ENCODE peak calls at places on chromosomes 12 and 14, in seven cellular contexts. One of them, this sample, is unnamed.

GRCh38 chr12:102990419-102990818 is 32.9 kb downstream of the ASCL1 start:
- DNase-seq in H1: no peak
- DNase-seq in H9: peak
- DNase-seq in mesenchymal stem cell: no peak
- DNase-seq in mesendoderm: peak
- DNase-seq in IMR-90: no peak
- DNase-seq in trophoblast cell: no peak
- DNase-seq in this sample: no peak

GRCh38 chr14:65428691-65429090 is 16.2 kb downstream of the FUT8 start:
- DNase-seq in mesendoderm: no peak
- DNase-seq in mesenchymal stem cell: no peak
- DNase-seq in H9: no peak
- DNase-seq in IMR-90: no peak
- DNase-seq in trophoblast cell: no peak
- DNase-seq in H1: no peak
- DNase-seq in this sample: no peak

GRCh38 chr12:14886271-14886670 is 617 bp upstream of the MGP start:
- DNase-seq in H9: no peak
- DNase-seq in IMR-90: no peak
- DNase-seq in mesenchymal stem cell: no peak
- DNase-seq in H1: no peak
- DNase-seq in mesendoderm: no peak
- DNase-seq in trophoblast cell: no peak
- DNase-seq in this sample: no peak

GRCh38 chr14:36757730-36758286 is 96.1 kb downstream of the PAX9 start:
- DNase-seq in H1: no peak
- DNase-seq in H9: no peak
- DNase-seq in mesendoderm: no peak
- DNase-seq in mesenchymal stem cell: no peak
- DNase-seq in IMR-90: no peak
- DNase-seq in trophoblast cell: no peak
- DNase-seq in this sample: no peak

GRCh38 chr14:53190938-53191337 is 37.8 kb upstream of the DDHD1 start:
- DNase-seq in mesendoderm: no peak
- DNase-seq in trophoblast cell: no peak
- DNase-seq in H1: no peak
- DNase-seq in mesenchymal stem cell: no peak
- DNase-seq in IMR-90: peak
- DNase-seq in H9: no peak
- DNase-seq in this sample: no peak

GRCh38 chr12:6852651-6853354 is 853 bp downstream of the USP5 start:
- DNase-seq in H1: peak
- DNase-seq in mesenchymal stem cell: peak
- DNase-seq in H9: peak
- DNase-seq in mesendoderm: peak
- DNase-seq in trophoblast cell: no peak
- DNase-seq in IMR-90: peak
- DNase-seq in this sample: no peak

GRCh38 chr14:53389207-53389606 is 236.1 kb upstream of the DDHD1 start:
- DNase-seq in H1: no peak
- DNase-seq in mesendoderm: no peak
- DNase-seq in IMR-90: peak
- DNase-seq in H9: no peak
- DNase-seq in trophoblast cell: no peak
- DNase-seq in mesenchymal stem cell: no peak
- DNase-seq in this sample: no peak

GRCh38 chr12:11134300-11134699 is at the start of gene TAS2R30:
- DNase-seq in mesenchymal stem cell: no peak
- DNase-seq in IMR-90: no peak
- DNase-seq in trophoblast cell: no peak
- DNase-seq in H9: no peak
- DNase-seq in H1: no peak
- DNase-seq in mesendoderm: no peak
- DNase-seq in this sample: no peak

GRCh38 chr12:110744697-110745264 is 2.1 kb upstream of the PPP1CC start:
- DNase-seq in mesendoderm: peak
- DNase-seq in trophoblast cell: peak
- DNase-seq in H1: no peak
- DNase-seq in mesenchymal stem cell: no peak
- DNase-seq in H9: no peak
- DNase-seq in IMR-90: no peak
- DNase-seq in this sample: no peak

GRCh38 chr12:109741286-109741969 is 27.8 kb downstream of the FAM222A start:
- DNase-seq in mesenchymal stem cell: no peak
- DNase-seq in H1: peak
- DNase-seq in H9: peak
- DNase-seq in mesendoderm: no peak
- DNase-seq in trophoblast cell: no peak
- DNase-seq in IMR-90: no peak
- DNase-seq in this sample: no peak

GRCh38 chr12:65123435-65124063 is 2.4 kb upstream of the WIF1 start:
- DNase-seq in H1: no peak
- DNase-seq in IMR-90: peak
- DNase-seq in mesenchymal stem cell: peak
- DNase-seq in mesendoderm: peak
- DNase-seq in H9: no peak
- DNase-seq in trophoblast cell: peak
- DNase-seq in this sample: no peak

GRCh38 chr14:75339059-75339458 is 60.4 kb downstream of the FOS start:
- DNase-seq in IMR-90: peak
- DNase-seq in trophoblast cell: peak
- DNase-seq in H1: no peak
- DNase-seq in H9: no peak
- DNase-seq in mesenchymal stem cell: peak
- DNase-seq in mesendoderm: peak
- DNase-seq in this sample: no peak

GRCh38 chr12:38625306-38625705 is 280.1 kb downstream of the CPNE8 start:
- DNase-seq in H9: no peak
- DNase-seq in IMR-90: no peak
- DNase-seq in mesendoderm: no peak
- DNase-seq in trophoblast cell: no peak
- DNase-seq in mesenchymal stem cell: no peak
- DNase-seq in H1: no peak
- DNase-seq in this sample: no peak

GRCh38 chr12:14919455-14919854 is 18.9 kb downstream of the ERP27 start:
- DNase-seq in mesenchymal stem cell: no peak
- DNase-seq in trophoblast cell: no peak
- DNase-seq in IMR-90: no peak
- DNase-seq in H1: no peak
- DNase-seq in mesendoderm: no peak
- DNase-seq in H9: no peak
- DNase-seq in this sample: no peak

GRCh38 chr12:104357431-104357952 is 54.0 kb downstream of the EID3 start:
- DNase-seq in H9: peak
- DNase-seq in mesenchymal stem cell: peak
- DNase-seq in IMR-90: peak
- DNase-seq in trophoblast cell: no peak
- DNase-seq in mesendoderm: peak
- DNase-seq in H1: no peak
- DNase-seq in this sample: no peak
- H2BK120ac ChIP-seq in H9: no peak
- H2BK120ac ChIP-seq in mesenchymal stem cell: no peak
- H2BK120ac ChIP-seq in IMR-90: no peak
- H2BK120ac ChIP-seq in trophoblast cell: no peak
- H2BK120ac ChIP-seq in mesendoderm: no peak
- H2BK120ac ChIP-seq in H1: no peak
- H2BK120ac ChIP-seq in this sample: no peak

DNA sequence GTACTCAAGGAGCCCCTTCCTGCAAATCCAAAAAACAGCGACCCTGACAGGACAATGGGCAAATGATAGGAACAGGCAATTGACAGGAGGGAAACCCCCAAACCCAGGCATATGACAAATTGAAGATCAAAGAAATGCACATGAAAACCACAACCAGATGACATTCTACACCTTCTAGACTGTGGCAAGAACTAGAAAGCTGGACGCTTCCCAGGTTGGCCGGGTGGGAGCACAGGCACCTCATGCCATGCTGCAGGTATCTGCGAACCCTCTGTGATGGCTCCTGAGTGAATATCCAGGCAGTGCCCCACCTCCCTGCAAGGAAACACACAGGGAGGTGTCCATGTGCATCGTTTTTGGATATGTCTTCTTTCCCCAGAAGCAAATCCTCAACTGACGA is 37.1 kb downstream of the CMKLR1 start:
- DNase-seq in trophoblast cell: no peak
- DNase-seq in mesenchymal stem cell: no peak
- DNase-seq in mesendoderm: no peak
- DNase-seq in H1: no peak
- DNase-seq in H9: no peak
- DNase-seq in IMR-90: no peak
- DNase-seq in this sample: no peak
- H2BK120ac ChIP-seq in trophoblast cell: no peak
- H2BK120ac ChIP-seq in mesenchymal stem cell: no peak
- H2BK120ac ChIP-seq in mesendoderm: no peak
- H2BK120ac ChIP-seq in H1: no peak
- H2BK120ac ChIP-seq in H9: no peak
- H2BK120ac ChIP-seq in IMR-90: no peak
- H2BK120ac ChIP-seq in this sample: no peak

DNA sequence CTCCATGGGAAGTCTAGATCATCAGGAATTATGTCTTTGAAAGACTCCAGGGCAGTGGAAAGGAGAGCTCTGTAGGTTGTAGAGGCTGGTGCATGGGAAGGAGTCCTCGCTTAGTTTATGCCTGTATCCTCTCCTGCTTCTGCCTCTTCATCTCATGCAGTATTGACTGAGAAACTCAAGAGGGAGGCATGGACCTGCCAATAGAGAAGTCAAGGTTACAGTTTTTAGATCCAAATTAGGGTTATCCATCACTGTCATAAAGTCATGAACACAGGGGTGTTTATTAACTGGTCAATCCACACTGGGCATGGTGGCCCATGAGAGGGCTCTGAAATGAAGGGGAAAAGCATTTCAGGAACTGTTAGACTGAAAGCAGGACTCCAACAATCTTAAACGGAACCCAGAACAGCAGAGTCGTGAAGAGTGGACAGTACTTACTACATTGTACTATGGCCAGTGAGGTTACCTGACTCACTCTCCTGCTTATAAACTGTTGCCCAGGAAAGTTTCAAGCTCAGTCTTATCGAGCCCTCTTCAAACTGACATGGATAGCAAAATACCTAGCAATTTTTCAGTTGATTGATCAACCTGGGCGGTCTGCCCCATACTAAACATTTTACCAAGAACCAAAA is 30.1 kb upstream of the DHRS7 start:
- DNase-seq in H9: no peak
- DNase-seq in mesendoderm: peak
- DNase-seq in IMR-90: no peak
- DNase-seq in trophoblast cell: no peak
- DNase-seq in H1: no peak
- DNase-seq in mesenchymal stem cell: no peak
- DNase-seq in this sample: no peak
- H2BK120ac ChIP-seq in H9: no peak
- H2BK120ac ChIP-seq in mesendoderm: no peak
- H2BK120ac ChIP-seq in IMR-90: no peak
- H2BK120ac ChIP-seq in trophoblast cell: no peak
- H2BK120ac ChIP-seq in H1: no peak
- H2BK120ac ChIP-seq in mesenchymal stem cell: no peak
- H2BK120ac ChIP-seq in this sample: no peak

GRCh38 chr12:117977373-117977772 is 8.6 kb upstream of the KSR2 start:
- DNase-seq in H1: no peak
- DNase-seq in H9: no peak
- DNase-seq in mesenchymal stem cell: no peak
- DNase-seq in IMR-90: no peak
- DNase-seq in mesendoderm: no peak
- DNase-seq in trophoblast cell: no peak
- DNase-seq in this sample: no peak
- H2BK120ac ChIP-seq in H1: no peak
- H2BK120ac ChIP-seq in H9: no peak
- H2BK120ac ChIP-seq in mesenchymal stem cell: no peak
- H2BK120ac ChIP-seq in IMR-90: no peak
- H2BK120ac ChIP-seq in mesendoderm: no peak
- H2BK120ac ChIP-seq in trophoblast cell: no peak
- H2BK120ac ChIP-seq in this sample: no peak

DNA sequence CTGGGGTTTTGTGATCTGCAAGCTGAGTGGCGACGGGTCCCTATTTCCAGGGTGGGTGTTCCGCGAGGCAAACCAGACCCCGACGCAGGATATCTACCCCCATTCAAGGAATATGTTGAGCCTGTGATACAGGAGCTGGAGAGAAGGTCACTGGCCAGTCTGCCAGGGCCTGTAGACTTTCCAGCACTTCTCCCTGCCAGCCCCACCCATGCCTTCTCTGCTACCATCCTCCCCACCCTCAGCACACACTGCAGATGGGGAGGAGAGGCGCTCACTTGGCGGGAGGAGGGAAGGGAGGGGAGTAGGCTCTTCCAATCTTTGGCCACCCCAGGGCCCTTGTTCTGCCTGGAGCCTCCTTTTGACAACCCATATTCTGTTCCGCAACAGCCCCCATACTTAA is 102.5 kb upstream of the MAP1LC3B2 start:
- DNase-seq in mesenchymal stem cell: peak
- DNase-seq in mesendoderm: no peak
- DNase-seq in H9: no peak
- DNase-seq in IMR-90: no peak
- DNase-seq in H1: no peak
- DNase-seq in trophoblast cell: no peak
- DNase-seq in this sample: no peak
- H2BK120ac ChIP-seq in mesenchymal stem cell: peak
- H2BK120ac ChIP-seq in mesendoderm: no peak
- H2BK120ac ChIP-seq in H9: no peak
- H2BK120ac ChIP-seq in IMR-90: peak
- H2BK120ac ChIP-seq in H1: no peak
- H2BK120ac ChIP-seq in trophoblast cell: no peak
- H2BK120ac ChIP-seq in this sample: no peak

DNA sequence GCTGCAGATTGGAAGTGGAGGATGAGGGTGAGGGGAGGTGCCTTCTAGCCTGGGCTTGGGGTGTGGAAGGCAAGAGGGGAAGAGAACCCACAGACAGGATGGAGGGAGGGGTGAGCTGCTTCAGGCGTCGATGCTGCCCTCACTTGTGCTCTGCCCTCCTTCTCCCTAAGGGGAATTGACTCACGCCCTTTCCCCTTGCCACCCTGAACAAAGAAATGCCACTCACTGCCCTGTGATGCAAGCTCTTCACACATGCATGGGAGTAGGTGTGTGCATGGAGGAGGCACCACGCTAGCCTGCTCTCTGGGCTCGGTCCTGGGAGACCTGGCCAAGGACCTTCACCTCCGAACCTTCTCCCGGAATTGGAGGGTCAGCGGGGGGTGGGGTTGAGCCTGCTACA is 35.7 kb upstream of the PRMT8 start:
- DNase-seq in mesendoderm: no peak
- DNase-seq in H9: peak
- DNase-seq in mesenchymal stem cell: no peak
- DNase-seq in H1: no peak
- DNase-seq in trophoblast cell: no peak
- DNase-seq in IMR-90: no peak
- DNase-seq in this sample: no peak
- H2BK120ac ChIP-seq in mesendoderm: no peak
- H2BK120ac ChIP-seq in H9: no peak
- H2BK120ac ChIP-seq in mesenchymal stem cell: no peak
- H2BK120ac ChIP-seq in H1: no peak
- H2BK120ac ChIP-seq in trophoblast cell: no peak
- H2BK120ac ChIP-seq in IMR-90: no peak
- H2BK120ac ChIP-seq in this sample: no peak

GRCh38 chr12:62963642-62964041 is 28.7 kb upstream of the PPM1H start:
- DNase-seq in mesenchymal stem cell: no peak
- DNase-seq in IMR-90: no peak
- DNase-seq in trophoblast cell: no peak
- DNase-seq in H9: no peak
- DNase-seq in mesendoderm: no peak
- DNase-seq in H1: no peak
- DNase-seq in this sample: no peak
- H2BK120ac ChIP-seq in mesenchymal stem cell: no peak
- H2BK120ac ChIP-seq in IMR-90: no peak
- H2BK120ac ChIP-seq in trophoblast cell: no peak
- H2BK120ac ChIP-seq in H9: no peak
- H2BK120ac ChIP-seq in mesendoderm: no peak
- H2BK120ac ChIP-seq in H1: no peak
- H2BK120ac ChIP-seq in this sample: no peak

GRCh38 chr14:22572562-22573058 is 16.4 kb downstream of the DAD1 start:
- DNase-seq in H9: no peak
- DNase-seq in IMR-90: peak
- DNase-seq in mesendoderm: peak
- DNase-seq in mesenchymal stem cell: peak
- DNase-seq in H1: no peak
- DNase-seq in trophoblast cell: no peak
- DNase-seq in this sample: no peak
- H2BK120ac ChIP-seq in H9: no peak
- H2BK120ac ChIP-seq in IMR-90: no peak
- H2BK120ac ChIP-seq in mesendoderm: no peak
- H2BK120ac ChIP-seq in mesenchymal stem cell: no peak
- H2BK120ac ChIP-seq in H1: no peak
- H2BK120ac ChIP-seq in trophoblast cell: no peak
- H2BK120ac ChIP-seq in this sample: no peak

This sample was measured in neuronal stem cell.